ENCODE peak calls at places on chromosomes 7 and 10, in ten cellular contexts. One of them, this sample, is unnamed. For H3K9me3, the result is how much of the 10 kb centered on the place peaks cover.

GRCh38 chr7:137875746-137876145 is 29.0 kb upstream of the DGKI start:
- DNase-seq in mesenchymal stem cell: no peak
- DNase-seq in fibroblast of lung: no peak
- DNase-seq in breast epithelium: no peak
- DNase-seq in heart right ventricle: no peak
- DNase-seq in upper lobe of right lung: no peak
- DNase-seq in Peyer's patch: no peak
- DNase-seq in keratinocyte: no peak
- DNase-seq in body of pancreas: no peak
- DNase-seq in K562: no peak
- DNase-seq in this sample: no peak

GRCh38 chr10:113347508-113347907 is 205.3 kb upstream of the HABP2 start:
- DNase-seq in breast epithelium: peak
- DNase-seq in fibroblast of lung: peak
- DNase-seq in Peyer's patch: no peak
- DNase-seq in body of pancreas: peak
- DNase-seq in heart right ventricle: no peak
- DNase-seq in K562: no peak
- DNase-seq in upper lobe of right lung: no peak
- DNase-seq in mesenchymal stem cell: no peak
- DNase-seq in keratinocyte: no peak
- DNase-seq in this sample: no peak

GRCh38 chr10:122186822-122187810 is 84.0 kb upstream of the BTBD16 start:
- DNase-seq in mesenchymal stem cell: no peak
- DNase-seq in fibroblast of lung: peak
- DNase-seq in heart right ventricle: no peak
- DNase-seq in keratinocyte: no peak
- DNase-seq in Peyer's patch: no peak
- DNase-seq in upper lobe of right lung: no peak
- DNase-seq in body of pancreas: no peak
- DNase-seq in K562: no peak
- DNase-seq in breast epithelium: no peak
- DNase-seq in this sample: no peak

GRCh38 chr10:75528392-75528791 is 97.0 kb downstream of the LRMDA start:
- DNase-seq in Peyer's patch: no peak
- DNase-seq in heart right ventricle: no peak
- DNase-seq in mesenchymal stem cell: no peak
- DNase-seq in upper lobe of right lung: no peak
- DNase-seq in keratinocyte: no peak
- DNase-seq in fibroblast of lung: no peak
- DNase-seq in K562: no peak
- DNase-seq in body of pancreas: no peak
- DNase-seq in breast epithelium: no peak
- DNase-seq in this sample: no peak

GRCh38 chr10:27285093-27285492 is 44.5 kb upstream of the ACBD5 start:
- DNase-seq in K562: no peak
- DNase-seq in breast epithelium: no peak
- DNase-seq in fibroblast of lung: no peak
- DNase-seq in keratinocyte: no peak
- DNase-seq in upper lobe of right lung: no peak
- DNase-seq in body of pancreas: no peak
- DNase-seq in Peyer's patch: no peak
- DNase-seq in heart right ventricle: no peak
- DNase-seq in mesenchymal stem cell: peak
- DNase-seq in this sample: no peak

GRCh38 chr10:58817499-58817898 is 304.8 kb downstream of the BICC1 start:
- DNase-seq in Peyer's patch: no peak
- DNase-seq in breast epithelium: no peak
- DNase-seq in fibroblast of lung: no peak
- DNase-seq in upper lobe of right lung: no peak
- DNase-seq in K562: no peak
- DNase-seq in mesenchymal stem cell: peak
- DNase-seq in heart right ventricle: no peak
- DNase-seq in keratinocyte: no peak
- DNase-seq in body of pancreas: no peak
- DNase-seq in this sample: no peak

GRCh38 chr10:73762915-73763314 is 18.7 kb downstream of the SEC24C start:
- DNase-seq in mesenchymal stem cell: no peak
- DNase-seq in heart right ventricle: no peak
- DNase-seq in upper lobe of right lung: no peak
- DNase-seq in Peyer's patch: no peak
- DNase-seq in fibroblast of lung: peak
- DNase-seq in breast epithelium: no peak
- DNase-seq in keratinocyte: peak
- DNase-seq in K562: no peak
- DNase-seq in body of pancreas: no peak
- DNase-seq in this sample: no peak

GRCh38 chr7:157529768-157530560 is 193.2 kb downstream of the DNAJB6 start:
- DNase-seq in Peyer's patch: no peak
- DNase-seq in K562: no peak
- DNase-seq in breast epithelium: peak
- DNase-seq in heart right ventricle: no peak
- DNase-seq in body of pancreas: peak
- DNase-seq in keratinocyte: no peak
- DNase-seq in mesenchymal stem cell: no peak
- DNase-seq in upper lobe of right lung: peak
- DNase-seq in fibroblast of lung: no peak
- DNase-seq in this sample: no peak

GRCh38 chr7:77944183-77945182 is 145.9 kb downstream of the PHTF2 start:
- DNase-seq in keratinocyte: no peak
- DNase-seq in body of pancreas: no peak
- DNase-seq in K562: peak
- DNase-seq in heart right ventricle: no peak
- DNase-seq in Peyer's patch: no peak
- DNase-seq in breast epithelium: no peak
- DNase-seq in mesenchymal stem cell: no peak
- DNase-seq in fibroblast of lung: no peak
- DNase-seq in upper lobe of right lung: no peak
- DNase-seq in this sample: no peak

GRCh38 chr10:11173062-11173461 is 155.4 kb downstream of the CELF2 start:
- DNase-seq in Peyer's patch: peak
- DNase-seq in heart right ventricle: no peak
- DNase-seq in keratinocyte: no peak
- DNase-seq in K562: no peak
- DNase-seq in fibroblast of lung: no peak
- DNase-seq in body of pancreas: no peak
- DNase-seq in mesenchymal stem cell: no peak
- DNase-seq in breast epithelium: no peak
- DNase-seq in upper lobe of right lung: no peak
- DNase-seq in this sample: no peak

GRCh38 chr10:101322266-101323151 is 31.5 kb upstream of the BTRC start:
- DNase-seq in body of pancreas: no peak
- DNase-seq in keratinocyte: no peak
- DNase-seq in fibroblast of lung: no peak
- DNase-seq in breast epithelium: no peak
- DNase-seq in mesenchymal stem cell: no peak
- DNase-seq in upper lobe of right lung: no peak
- DNase-seq in heart right ventricle: no peak
- DNase-seq in Peyer's patch: no peak
- DNase-seq in K562: no peak
- DNase-seq in this sample: no peak

GRCh38 chr10:52742723-52743122 is 29.9 kb downstream of the MBL2 start:
- DNase-seq in heart right ventricle: no peak
- DNase-seq in breast epithelium: no peak
- DNase-seq in mesenchymal stem cell: no peak
- DNase-seq in body of pancreas: no peak
- DNase-seq in keratinocyte: no peak
- DNase-seq in Peyer's patch: no peak
- DNase-seq in K562: no peak
- DNase-seq in fibroblast of lung: no peak
- DNase-seq in upper lobe of right lung: no peak
- DNase-seq in this sample: no peak

GRCh38 chr10:31042670-31043069 is 11.0 kb upstream of the ZNF438 start:
- DNase-seq in heart right ventricle: no peak
- DNase-seq in upper lobe of right lung: no peak
- DNase-seq in K562: no peak
- DNase-seq in Peyer's patch: no peak
- DNase-seq in mesenchymal stem cell: no peak
- DNase-seq in breast epithelium: no peak
- DNase-seq in keratinocyte: no peak
- DNase-seq in body of pancreas: no peak
- DNase-seq in fibroblast of lung: no peak
- DNase-seq in this sample: no peak

GRCh38 chr7:22579961-22580360 is 80.0 kb upstream of the STEAP1B start:
- DNase-seq in keratinocyte: no peak
- DNase-seq in K562: no peak
- DNase-seq in Peyer's patch: no peak
- DNase-seq in fibroblast of lung: no peak
- DNase-seq in body of pancreas: no peak
- DNase-seq in mesenchymal stem cell: no peak
- DNase-seq in breast epithelium: no peak
- DNase-seq in heart right ventricle: no peak
- DNase-seq in upper lobe of right lung: no peak
- DNase-seq in this sample: no peak

GRCh38 chr7:150728609-150729008 is 8.6 kb upstream of the GIMAP5 start:
- DNase-seq in breast epithelium: no peak
- DNase-seq in K562: no peak
- DNase-seq in fibroblast of lung: no peak
- DNase-seq in body of pancreas: no peak
- DNase-seq in keratinocyte: no peak
- DNase-seq in heart right ventricle: no peak
- DNase-seq in Peyer's patch: no peak
- DNase-seq in mesenchymal stem cell: no peak
- DNase-seq in upper lobe of right lung: no peak
- DNase-seq in this sample: no peak

GRCh38 chr10:46001187-46001756 is 29.0 kb downstream of the TIMM23 start:
- DNase-seq in upper lobe of right lung: no peak
- DNase-seq in K562: peak
- DNase-seq in breast epithelium: no peak
- DNase-seq in Peyer's patch: no peak
- DNase-seq in mesenchymal stem cell: no peak
- DNase-seq in keratinocyte: no peak
- DNase-seq in heart right ventricle: no peak
- DNase-seq in body of pancreas: no peak
- DNase-seq in fibroblast of lung: no peak
- DNase-seq in this sample: no peak

GRCh38 chr10:93478873-93479272 is 3.3 kb downstream of the MYOF start:
- DNase-seq in Peyer's patch: no peak
- DNase-seq in body of pancreas: no peak
- DNase-seq in upper lobe of right lung: no peak
- DNase-seq in heart right ventricle: no peak
- DNase-seq in mesenchymal stem cell: peak
- DNase-seq in fibroblast of lung: no peak
- DNase-seq in breast epithelium: no peak
- DNase-seq in K562: no peak
- DNase-seq in keratinocyte: no peak
- DNase-seq in this sample: no peak

GRCh38 chr7:70602135-70602534 is 529.8 kb upstream of the GALNT17 start:
- DNase-seq in body of pancreas: no peak
- DNase-seq in breast epithelium: no peak
- DNase-seq in keratinocyte: no peak
- DNase-seq in Peyer's patch: no peak
- DNase-seq in mesenchymal stem cell: no peak
- DNase-seq in heart right ventricle: no peak
- DNase-seq in upper lobe of right lung: no peak
- DNase-seq in K562: no peak
- DNase-seq in fibroblast of lung: no peak
- DNase-seq in this sample: no peak

GRCh38 chr7:100721505-100721812 is 1.2 kb downstream of the EPO start:
- DNase-seq in breast epithelium: no peak
- DNase-seq in mesenchymal stem cell: no peak
- DNase-seq in keratinocyte: no peak
- DNase-seq in body of pancreas: no peak
- DNase-seq in fibroblast of lung: no peak
- DNase-seq in upper lobe of right lung: no peak
- DNase-seq in heart right ventricle: no peak
- DNase-seq in K562: no peak
- DNase-seq in Peyer's patch: no peak
- DNase-seq in this sample: no peak

GRCh38 chr10:37855691-37856090 is 1.7 kb downstream of the ZNF248 start:
- DNase-seq in breast epithelium: no peak
- DNase-seq in fibroblast of lung: no peak
- DNase-seq in keratinocyte: no peak
- DNase-seq in mesenchymal stem cell: no peak
- DNase-seq in body of pancreas: no peak
- DNase-seq in upper lobe of right lung: no peak
- DNase-seq in K562: no peak
- DNase-seq in heart right ventricle: no peak
- DNase-seq in Peyer's patch: no peak
- DNase-seq in this sample: no peak
- H3K9me3 ChIP-seq in breast epithelium: under half
- H3K9me3 ChIP-seq in fibroblast of lung: under half
- H3K9me3 ChIP-seq in keratinocyte: under half
- H3K9me3 ChIP-seq in mesenchymal stem cell: under half
- H3K9me3 ChIP-seq in body of pancreas: under half
- H3K9me3 ChIP-seq in upper lobe of right lung: under half
- H3K9me3 ChIP-seq in K562: under half
- H3K9me3 ChIP-seq in heart right ventricle: under half
- H3K9me3 ChIP-seq in Peyer's patch: under half
- H3K9me3 ChIP-seq in this sample: under half

GRCh38 chr7:14836006-14836405 is 66.5 kb downstream of the DGKB start:
- DNase-seq in K562: no peak
- DNase-seq in keratinocyte: no peak
- DNase-seq in Peyer's patch: no peak
- DNase-seq in body of pancreas: no peak
- DNase-seq in fibroblast of lung: no peak
- DNase-seq in breast epithelium: no peak
- DNase-seq in upper lobe of right lung: no peak
- DNase-seq in mesenchymal stem cell: no peak
- DNase-seq in heart right ventricle: no peak
- DNase-seq in this sample: no peak
- H3K27ac ChIP-seq in K562: no peak
- H3K27ac ChIP-seq in keratinocyte: no peak
- H3K27ac ChIP-seq in Peyer's patch: no peak
- H3K27ac ChIP-seq in body of pancreas: no peak
- H3K27ac ChIP-seq in fibroblast of lung: no peak
- H3K27ac ChIP-seq in breast epithelium: no peak
- H3K27ac ChIP-seq in upper lobe of right lung: no peak
- H3K27ac ChIP-seq in mesenchymal stem cell: peak
- H3K27ac ChIP-seq in heart right ventricle: no peak
- H3K27ac ChIP-seq in this sample: no peak

DNA sequence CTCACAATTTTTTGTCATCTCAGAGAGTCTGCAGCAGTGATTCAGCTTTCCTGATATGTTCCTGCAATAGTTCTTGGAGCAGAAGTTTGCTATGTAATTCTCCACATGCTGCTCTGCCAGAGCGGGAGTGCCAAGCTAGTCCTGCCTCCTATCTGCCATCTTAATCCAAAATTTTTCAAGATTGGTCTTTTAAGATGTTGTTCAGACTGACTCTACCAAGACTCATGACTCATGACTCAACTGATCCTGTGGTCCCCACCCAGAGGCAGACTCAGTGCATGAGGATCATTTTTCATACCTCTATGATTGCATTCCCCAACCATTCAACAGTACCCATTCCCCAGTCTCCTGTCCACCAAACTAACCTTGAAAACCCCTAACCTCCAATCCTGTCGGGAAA is 470.8 kb downstream of the INHBA start:
- DNase-seq in upper lobe of right lung: no peak
- DNase-seq in K562: no peak
- DNase-seq in Peyer's patch: no peak
- DNase-seq in fibroblast of lung: peak
- DNase-seq in keratinocyte: no peak
- DNase-seq in heart right ventricle: no peak
- DNase-seq in breast epithelium: no peak
- DNase-seq in mesenchymal stem cell: no peak
- DNase-seq in body of pancreas: no peak
- DNase-seq in this sample: no peak
- H3K9me3 ChIP-seq in upper lobe of right lung: under half
- H3K9me3 ChIP-seq in K562: under half
- H3K9me3 ChIP-seq in Peyer's patch: under half
- H3K9me3 ChIP-seq in fibroblast of lung: under half
- H3K9me3 ChIP-seq in keratinocyte: under half
- H3K9me3 ChIP-seq in heart right ventricle: under half
- H3K9me3 ChIP-seq in breast epithelium: under half
- H3K9me3 ChIP-seq in mesenchymal stem cell: under half
- H3K9me3 ChIP-seq in body of pancreas: under half
- H3K9me3 ChIP-seq in this sample: under half

GRCh38 chr7:158781217-158781975 is 47.9 kb downstream of the ESYT2 start:
- DNase-seq in K562: no peak
- DNase-seq in fibroblast of lung: no peak
- DNase-seq in upper lobe of right lung: no peak
- DNase-seq in keratinocyte: no peak
- DNase-seq in heart right ventricle: no peak
- DNase-seq in breast epithelium: no peak
- DNase-seq in Peyer's patch: no peak
- DNase-seq in mesenchymal stem cell: no peak
- DNase-seq in body of pancreas: no peak
- DNase-seq in this sample: no peak
- H3K27ac ChIP-seq in K562: no peak
- H3K27ac ChIP-seq in fibroblast of lung: no peak
- H3K27ac ChIP-seq in upper lobe of right lung: no peak
- H3K27ac ChIP-seq in keratinocyte: no peak
- H3K27ac ChIP-seq in heart right ventricle: no peak
- H3K27ac ChIP-seq in breast epithelium: no peak
- H3K27ac ChIP-seq in Peyer's patch: no peak
- H3K27ac ChIP-seq in mesenchymal stem cell: no peak
- H3K27ac ChIP-seq in body of pancreas: no peak
- H3K27ac ChIP-seq in this sample: no peak